ENCODE peak calls at places on chromosome 15, in six cellular contexts. One of them, this sample, is unnamed.

GRCh38 chr15:20659265-20659664 is 117.7 kb upstream of the GOLGA6L6 start:
- DNase-seq in amygdala: no peak
- DNase-seq in NCI-H1417: no peak
- DNase-seq in renal cortical epithelial cell: no peak
- DNase-seq in GF-D8: no peak
- DNase-seq in lower leg skin: peak; percentile 75
- DNase-seq in this sample: no peak

GRCh38 chr15:50149090-50149489 is 30.1 kb upstream of the ATP8B4 start:
- DNase-seq in amygdala: no peak
- DNase-seq in NCI-H1417: peak; percentile 14
- DNase-seq in renal cortical epithelial cell: peak; percentile 30
- DNase-seq in GF-D8: no peak
- DNase-seq in lower leg skin: no peak
- DNase-seq in this sample: no peak

GRCh38 chr15:89495638-89496145 is 691 bp downstream of the RHCG start:
- DNase-seq in amygdala: no peak
- DNase-seq in NCI-H1417: no peak
- DNase-seq in renal cortical epithelial cell: no peak
- DNase-seq in GF-D8: no peak
- DNase-seq in lower leg skin: peak; percentile 65
- DNase-seq in this sample: no peak

GRCh38 chr15:31856581-31856980 is 173.7 kb upstream of the CHRNA7 start:
- DNase-seq in amygdala: no peak
- DNase-seq in NCI-H1417: no peak
- DNase-seq in renal cortical epithelial cell: no peak
- DNase-seq in GF-D8: no peak
- DNase-seq in lower leg skin: no peak
- DNase-seq in this sample: no peak

GRCh38 chr15:59210186-59210585 is 3.5 kb downstream of the LDHAL6B start:
- DNase-seq in amygdala: no peak
- DNase-seq in NCI-H1417: no peak
- DNase-seq in renal cortical epithelial cell: no peak
- DNase-seq in GF-D8: no peak
- DNase-seq in lower leg skin: no peak
- DNase-seq in this sample: no peak

GRCh38 chr15:95262866-95263564 is 1031.7 kb downstream of the MCTP2 start:
- DNase-seq in amygdala: no peak
- DNase-seq in NCI-H1417: no peak
- DNase-seq in renal cortical epithelial cell: no peak
- DNase-seq in GF-D8: no peak
- DNase-seq in lower leg skin: no peak
- DNase-seq in this sample: no peak

GRCh38 chr15:69384626-69385025 is 29.5 kb upstream of the KIF23 start:
- DNase-seq in amygdala: no peak
- DNase-seq in NCI-H1417: no peak
- DNase-seq in renal cortical epithelial cell: no peak
- DNase-seq in GF-D8: no peak
- DNase-seq in lower leg skin: no peak
- DNase-seq in this sample: no peak

GRCh38 chr15:81940467-81941451 is 105.1 kb downstream of the MEX3B start:
- DNase-seq in amygdala: no peak
- DNase-seq in NCI-H1417: no peak
- DNase-seq in renal cortical epithelial cell: no peak
- DNase-seq in GF-D8: no peak
- DNase-seq in lower leg skin: no peak
- DNase-seq in this sample: no peak

GRCh38 chr15:48396020-48396419 is 64.8 kb downstream of the DUT start:
- DNase-seq in amygdala: no peak
- DNase-seq in NCI-H1417: no peak
- DNase-seq in renal cortical epithelial cell: no peak
- DNase-seq in GF-D8: no peak
- DNase-seq in lower leg skin: no peak
- DNase-seq in this sample: no peak

GRCh38 chr15:57680021-57680420 is 26.5 kb upstream of the POLR2M start:
- DNase-seq in amygdala: no peak
- DNase-seq in NCI-H1417: no peak
- DNase-seq in renal cortical epithelial cell: peak; percentile 77
- DNase-seq in GF-D8: no peak
- DNase-seq in lower leg skin: no peak
- DNase-seq in this sample: no peak

GRCh38 chr15:43214169-43214568 is 6.6 kb downstream of the EPB42 start:
- DNase-seq in amygdala: no peak
- DNase-seq in NCI-H1417: no peak
- DNase-seq in renal cortical epithelial cell: no peak
- DNase-seq in GF-D8: no peak
- DNase-seq in lower leg skin: peak; percentile 37
- DNase-seq in this sample: no peak

GRCh38 chr15:26391556-26392229 is 381.2 kb downstream of the GABRB3 start:
- DNase-seq in amygdala: no peak
- DNase-seq in NCI-H1417: peak; percentile 63
- DNase-seq in renal cortical epithelial cell: no peak
- DNase-seq in GF-D8: no peak
- DNase-seq in lower leg skin: no peak
- DNase-seq in this sample: no peak

GRCh38 chr15:35728176-35728938 is 182.4 kb upstream of the DPH6 start:
- DNase-seq in amygdala: no peak
- DNase-seq in NCI-H1417: peak; percentile 74
- DNase-seq in renal cortical epithelial cell: peak; percentile 65
- DNase-seq in GF-D8: no peak
- DNase-seq in lower leg skin: no peak
- DNase-seq in this sample: no peak

GRCh38 chr15:42165081-42165480 is 8.6 kb upstream of the PLA2G4F start:
- DNase-seq in amygdala: no peak
- DNase-seq in NCI-H1417: no peak
- DNase-seq in renal cortical epithelial cell: no peak
- DNase-seq in GF-D8: no peak
- DNase-seq in lower leg skin: no peak
- DNase-seq in this sample: no peak

GRCh38 chr15:99993681-99994131 is 260.5 kb upstream of the LYSMD4 start:
- DNase-seq in amygdala: no peak
- DNase-seq in NCI-H1417: no peak
- DNase-seq in renal cortical epithelial cell: no peak
- DNase-seq in GF-D8: no peak
- DNase-seq in lower leg skin: peak; percentile 79
- DNase-seq in this sample: no peak

GRCh38 chr15:56249080-56249479 is 5.4 kb upstream of the RFX7 start:
- DNase-seq in amygdala: no peak
- DNase-seq in NCI-H1417: peak; percentile 71
- DNase-seq in renal cortical epithelial cell: peak; percentile 77
- DNase-seq in GF-D8: no peak
- DNase-seq in lower leg skin: no peak
- DNase-seq in this sample: no peak

GRCh38 chr15:33234019-33234418 is 39.5 kb upstream of the FMN1 start:
- DNase-seq in amygdala: no peak
- DNase-seq in NCI-H1417: peak; percentile 90
- DNase-seq in renal cortical epithelial cell: peak; percentile 77
- DNase-seq in GF-D8: no peak
- DNase-seq in lower leg skin: no peak
- DNase-seq in this sample: no peak